ENCODE peak calls at places on chromosomes 5 and 9, in ten cellular contexts. G is left ventricle myocardium inferior; F is colonic mucosa; K is adipocyte; Z is CD8-positive, alpha-beta memory T cell; L is MM.1S; B is astrocyte; S is transverse colon; W is uterus; T is PC-3. D is an unnamed sample.

GRCh38 chr9:70120834-70121510 is 77.3 kb downstream of the MAMDC2 start:
- DNase-seq in F (peak; percentile 30), S (peak; percentile 37), Z (no peak), T (peak; percentile 83), K (peak; percentile 88), G (peak; percentile 76), L (no peak), W (peak; percentile 67), B (peak; percentile 97), D (no peak)

GRCh38 chr9:13705913-13706312 is 426.4 kb upstream of the MPDZ start:
- DNase-seq in F (no peak), W (peak; percentile 42), B (peak; percentile 63), L (no peak), T (no peak), S (no peak), G (peak; percentile 18), Z (no peak), K (peak; percentile 74), D (no peak)

GRCh38 chr5:135934939-135935338 is 19.8 kb downstream of the LECT2 start:
- DNase-seq in W (no peak), B (peak; percentile 26), S (no peak), Z (no peak), L (peak; percentile 89), T (no peak), F (no peak), K (peak; percentile 28), G (no peak), D (no peak)

GRCh38 chr5:67021522-67022316 is 174.9 kb downstream of the CD180 start:
- DNase-seq in K (no peak), Z (no peak), G (no peak), S (no peak), T (no peak), B (peak; percentile 49), F (no peak), W (no peak), L (no peak), D (no peak)

GRCh38 chr5:58127132-58127485 is 332.8 kb downstream of the PLK2 start:
- DNase-seq in B (no peak), K (no peak), W (no peak), Z (no peak), S (no peak), L (no peak), T (no peak), F (no peak), G (no peak), D (no peak)

GRCh38 chr5:175521313-175521833 is 43.0 kb downstream of the SFXN1 start:
- DNase-seq in T (no peak), S (no peak), W (no peak), G (no peak), F (no peak), K (no peak), B (no peak), L (no peak), Z (peak; percentile 5), D (no peak)

GRCh38 chr5:146877783-146878470 is 630 bp downstream of the PPP2R2B start:
- DNase-seq in S (no peak), B (peak; percentile 46), Z (peak; percentile 7), K (peak; percentile 32), W (peak; percentile 16), L (peak; percentile 56), F (no peak), T (no peak), G (no peak), D (peak; percentile 47)

GRCh38 chr9:30775236-30775635 is 1609.2 kb upstream of the ACO1 start:
- DNase-seq in W (no peak), Z (no peak), K (no peak), B (no peak), L (no peak), G (no peak), S (no peak), F (no peak), T (no peak), D (no peak)

GRCh38 chr9:134381262-134381661 is 55.0 kb downstream of the RXRA start:
- DNase-seq in Z (no peak), W (no peak), L (no peak), T (no peak), B (no peak), F (no peak), G (no peak), K (no peak), S (no peak), D (no peak)

GRCh38 chr9:134377976-134378375 is 51.7 kb downstream of the RXRA start:
- DNase-seq in T (peak; percentile 75), Z (no peak), K (no peak), W (no peak), B (no peak), F (peak; percentile 96), L (no peak), S (peak; percentile 94), G (peak; percentile 73), D (no peak)

GRCh38 chr9:134379774-134380431 is 53.6 kb downstream of the RXRA start:
- DNase-seq in L (no peak), G (no peak), F (no peak), K (no peak), T (peak; percentile 83), W (no peak), S (no peak), B (peak; percentile 46), Z (no peak), D (no peak)

GRCh38 chr9:134377143-134377484 is 50.9 kb downstream of the RXRA start:
- DNase-seq in G (no peak), L (no peak), F (no peak), B (no peak), K (no peak), S (no peak), Z (no peak), W (no peak), T (no peak), D (no peak)

GRCh38 chr9:134378901-134379338 is 52.7 kb downstream of the RXRA start:
- DNase-seq in S (peak; percentile 67), Z (no peak), B (peak; percentile 31), W (peak; percentile 58), G (peak; percentile 70), F (peak; percentile 84), L (no peak), T (peak; percentile 79), K (peak; percentile 57), D (no peak)
- H3K4me1 ChIP-seq in S (peaks cover 100% of the 10 kb centered on the region), Z (peaks cover 24% of the 10 kb centered on the region), B (peaks cover 48% of the 10 kb centered on the region), W (peaks cover 73% of the 10 kb centered on the region), G (peaks cover 100% of the 10 kb centered on the region), F (peaks cover 59% of the 10 kb centered on the region), L (no peaks in the 10 kb centered on the region), T (peaks cover 41% of the 10 kb centered on the region), K (peaks cover 51% of the 10 kb centered on the region), D (no peaks in the 10 kb centered on the region)

GRCh38 chr9:132472599-132472998 is 62.6 kb downstream of the CFAP77 start:
- DNase-seq in G (no peak), B (no peak), Z (no peak), F (no peak), S (no peak), L (no peak), T (no peak), W (no peak), K (no peak), D (no peak)

GRCh38 chr9:132472199-132472598 is 62.2 kb downstream of the CFAP77 start:
- DNase-seq in K (no peak), B (no peak), W (no peak), T (no peak), L (no peak), Z (no peak), F (no peak), S (no peak), G (no peak), D (no peak)

GRCh38 chr9:132479733-132480132 is 69.7 kb downstream of the CFAP77 start:
- DNase-seq in F (no peak), S (no peak), Z (no peak), T (no peak), G (no peak), W (no peak), L (no peak), B (no peak), K (no peak), D (no peak)

GRCh38 chr9:132478353-132478752 is 68.3 kb downstream of the CFAP77 start:
- DNase-seq in Z (no peak), K (no peak), T (no peak), S (no peak), F (no peak), W (no peak), L (no peak), G (no peak), B (no peak), D (no peak)

GRCh38 chr9:132474253-132474652 is 64.2 kb downstream of the CFAP77 start:
- DNase-seq in W (no peak), L (no peak), Z (no peak), B (no peak), T (no peak), F (no peak), K (no peak), S (no peak), G (no peak), D (no peak)
- H3K4me1 ChIP-seq in W (no peaks in the 10 kb centered on the region), L (peaks cover 6% of the 10 kb centered on the region), Z (no peaks in the 10 kb centered on the region), B (no peaks in the 10 kb centered on the region), T (no peaks in the 10 kb centered on the region), F (no peaks in the 10 kb centered on the region), K (no peaks in the 10 kb centered on the region), S (no peaks in the 10 kb centered on the region), G (peaks cover 13% of the 10 kb centered on the region), D (no peaks in the 10 kb centered on the region)

GRCh38 chr9:1048853-1049252 is 1.3 kb upstream of the DMRT2 start:
- DNase-seq in T (no peak), L (no peak), S (no peak), Z (no peak), K (no peak), B (no peak), G (no peak), W (no peak), F (peak; percentile 54), D (no peak)

GRCh38 chr9:1047605-1048235 is 2.4 kb upstream of the DMRT2 start:
- DNase-seq in K (peak; percentile 3), G (no peak), W (no peak), S (peak; percentile 63), F (peak; percentile 84), Z (no peak), B (no peak), T (peak; percentile 18), L (peak; percentile 62), D (no peak)

GRCh38 chr9:1050125-1050895 is at the start of gene DMRT2:
- DNase-seq in T (no peak), S (peak; percentile 93), K (peak; percentile 3), W (peak; percentile 83), F (peak; percentile 96), B (peak; percentile 40), G (peak; percentile 88), L (peak; percentile 97), Z (no peak), D (peak; percentile 80)

GRCh38 chr9:1051286-1052118 is 1.3 kb downstream of the DMRT2 start:
- DNase-seq in F (peak; percentile 72), B (no peak), K (no peak), Z (no peak), S (peak; percentile 71), T (no peak), L (peak; percentile 82), G (peak; percentile 27), W (no peak), D (peak; percentile 50)

GRCh38 chr9:1049641-1050040 is 516 bp upstream of the DMRT2 start:
- DNase-seq in F (peak; percentile 64), Z (no peak), L (no peak), K (no peak), G (no peak), B (no peak), T (no peak), W (no peak), S (peak; percentile 42), D (no peak)
- H3K4me1 ChIP-seq in F (no peaks in the 10 kb centered on the region), Z (peaks cover 27% of the 10 kb centered on the region), L (peaks cover 9% of the 10 kb centered on the region), K (peaks cover 38% of the 10 kb centered on the region), G (peaks cover 74% of the 10 kb centered on the region), B (no peaks in the 10 kb centered on the region), T (peaks cover 8% of the 10 kb centered on the region), W (peaks cover 6% of the 10 kb centered on the region), S (peaks cover 33% of the 10 kb centered on the region), D (no peaks in the 10 kb centered on the region)

DNA sequence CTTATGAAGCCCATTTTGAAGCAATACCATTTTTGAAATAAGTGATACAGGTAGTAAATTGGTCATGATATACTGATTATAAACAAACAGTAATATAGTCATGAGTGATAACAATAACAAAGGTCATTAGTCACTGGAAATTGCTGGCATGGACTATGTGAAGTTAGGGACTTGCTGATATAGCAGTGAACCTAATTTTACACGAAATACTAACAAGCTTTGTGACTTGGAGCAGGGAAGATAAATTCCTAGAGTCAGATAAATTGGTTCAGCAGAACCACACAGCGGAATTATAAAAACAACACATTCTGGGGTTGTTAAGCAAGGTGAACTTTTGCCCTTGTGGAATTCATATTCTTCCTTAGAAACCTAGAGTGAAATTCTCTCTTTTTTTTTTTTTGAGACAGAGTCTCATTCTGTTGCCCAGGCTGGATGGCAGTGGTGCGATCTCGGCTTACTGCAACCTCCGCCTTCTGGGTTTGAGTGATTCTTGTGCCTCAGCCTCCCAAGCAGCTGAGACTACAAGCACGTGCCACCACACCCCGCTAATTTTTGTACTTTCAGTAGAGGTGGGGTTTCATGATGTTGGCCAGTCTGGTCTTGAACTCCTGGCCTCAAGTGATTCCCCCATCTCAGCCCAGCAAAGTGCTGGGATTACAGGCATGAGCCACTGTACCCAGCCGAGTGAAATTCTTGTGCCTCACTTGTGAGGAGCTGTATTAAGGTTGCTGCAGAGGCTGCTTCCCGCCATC is 6.0 kb downstream of the UGCG start:
- DNase-seq in G (no peak), S (no peak), Z (no peak), L (no peak), B (peak; percentile 81), W (no peak), K (peak; percentile 33), T (no peak), F (no peak), D (no peak)
- H3K4me1 ChIP-seq in G (peaks cover 87% of the 10 kb centered on the region), S (peaks cover 37% of the 10 kb centered on the region), Z (peaks cover 70% of the 10 kb centered on the region), L (peaks cover 13% of the 10 kb centered on the region), B (peaks cover 16% of the 10 kb centered on the region), W (no peaks in the 10 kb centered on the region), K (peaks cover 48% of the 10 kb centered on the region), T (peaks cover 35% of the 10 kb centered on the region), F (peaks cover 12% of the 10 kb centered on the region), D (no peaks in the 10 kb centered on the region)